ENCODE peak calls at places on chromosomes 7 and 10, in six cellular contexts. U, O, P, H, R and A are unnamed samples.

GRCh38 chr7:572013-572667 is 52.5 kb upstream of the PDGFA start:
- DNase-seq in U (no peak), O (no peak), P (no peak), H (no peak), R (no peak), A (peak; percentile 60)

GRCh38 chr10:110420401-110421193 is 77.1 kb upstream of the DUSP5 start:
- DNase-seq in U (no peak), O (no peak), P (peak; percentile 63), H (no peak), R (no peak), A (no peak)

GRCh38 chr10:7409732-7410168 is 1.1 kb downstream of the SFMBT2 start:
- DNase-seq in U (no peak), O (no peak), P (no peak), H (no peak), R (no peak), A (no peak)

GRCh38 chr7:36272567-36273269 is 116.9 kb upstream of the ANLN start:
- DNase-seq in U (no peak), O (no peak), P (no peak), H (no peak), R (no peak), A (no peak)

GRCh38 chr10:32972454-32972853 is 14.4 kb upstream of the ITGB1 start:
- DNase-seq in U (no peak), O (no peak), P (no peak), H (no peak), R (no peak), A (no peak)

GRCh38 chr7:132280335-132280734 is 295.9 kb downstream of the PLXNA4 start:
- DNase-seq in U (no peak), O (no peak), P (no peak), H (no peak), R (no peak), A (no peak)

GRCh38 chr10:79434816-79435215 is 10.6 kb downstream of the ZCCHC24 start:
- DNase-seq in U (no peak), O (no peak), P (no peak), H (no peak), R (no peak), A (no peak)

GRCh38 chr7:45888993-45889366 is 692 bp downstream of the IGFBP1 start:
- DNase-seq in U (no peak), O (no peak), P (no peak), H (peak; percentile 51), R (no peak), A (peak; percentile 60)

GRCh38 chr10:3566627-3567026 is 218.4 kb downstream of the KLF6 start:
- DNase-seq in U (no peak), O (no peak), P (no peak), H (no peak), R (no peak), A (no peak)

GRCh38 chr10:90959826-90960225 is 38.9 kb upstream of the ANKRD1 start:
- DNase-seq in U (no peak), O (no peak), P (no peak), H (no peak), R (no peak), A (no peak)

GRCh38 chr10:14604181-14605142 is 170.2 kb downstream of the FAM107B start:
- DNase-seq in U (peak; percentile 86), O (peak; percentile 18), P (peak; percentile 89), H (peak; percentile 45), R (peak; percentile 39), A (peak; percentile 94)

GRCh38 chr10:113069595-113069994 is 119.5 kb downstream of the TCF7L2 start:
- DNase-seq in U (no peak), O (peak; percentile 65), P (no peak), H (no peak), R (no peak), A (no peak)
- H3K4me1 ChIP-seq in U (peaks cover 52% of the 10 kb centered on the region), O (peaks cover 94% of the 10 kb centered on the region), P (peaks cover 4% of the 10 kb centered on the region), H (peaks cover 4% of the 10 kb centered on the region), R (no peaks in the 10 kb centered on the region), A (peaks cover 7% of the 10 kb centered on the region)

DNA sequence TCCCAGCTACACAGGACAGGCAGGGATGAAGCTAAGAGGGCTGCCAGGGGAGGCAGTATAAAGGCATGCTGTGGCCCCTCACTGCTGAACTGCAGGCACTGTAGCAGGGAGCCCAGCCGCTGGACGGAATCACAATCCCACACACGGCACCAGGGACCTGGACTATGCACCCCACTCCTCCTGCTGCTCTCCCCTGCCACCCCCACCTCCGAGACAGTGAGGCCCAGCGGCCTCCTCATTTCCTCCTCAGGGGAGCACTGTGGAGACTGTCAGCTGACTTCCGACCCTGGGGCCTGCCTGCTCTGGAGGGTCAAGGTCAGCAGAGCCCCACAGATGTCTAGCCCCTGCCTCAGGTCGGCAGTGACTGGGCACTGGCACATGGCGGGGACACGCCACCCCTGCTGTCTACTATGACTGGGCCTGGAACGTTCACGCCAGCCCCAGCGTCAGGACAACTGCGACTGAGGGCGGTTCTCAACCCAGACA is 92.7 kb downstream of the FAM53B start:
- DNase-seq in U (no peak), O (no peak), P (no peak), H (no peak), R (no peak), A (no peak)
- H3K4me1 ChIP-seq in U (peaks cover 58% of the 10 kb centered on the region), O (peaks cover 23% of the 10 kb centered on the region), P (peaks cover 15% of the 10 kb centered on the region), H (peaks cover 6% of the 10 kb centered on the region), R (peaks cover 94% of the 10 kb centered on the region), A (peaks cover 55% of the 10 kb centered on the region)

GRCh38 chr7:18552943-18553584 is 57.5 kb downstream of the HDAC9 start:
- DNase-seq in U (no peak), O (no peak), P (no peak), H (no peak), R (no peak), A (no peak)
- H3K4me1 ChIP-seq in U (peaks cover 18% of the 10 kb centered on the region), O (no peaks in the 10 kb centered on the region), P (no peaks in the 10 kb centered on the region), H (peaks cover 3% of the 10 kb centered on the region), R (no peaks in the 10 kb centered on the region), A (no peaks in the 10 kb centered on the region)

DNA sequence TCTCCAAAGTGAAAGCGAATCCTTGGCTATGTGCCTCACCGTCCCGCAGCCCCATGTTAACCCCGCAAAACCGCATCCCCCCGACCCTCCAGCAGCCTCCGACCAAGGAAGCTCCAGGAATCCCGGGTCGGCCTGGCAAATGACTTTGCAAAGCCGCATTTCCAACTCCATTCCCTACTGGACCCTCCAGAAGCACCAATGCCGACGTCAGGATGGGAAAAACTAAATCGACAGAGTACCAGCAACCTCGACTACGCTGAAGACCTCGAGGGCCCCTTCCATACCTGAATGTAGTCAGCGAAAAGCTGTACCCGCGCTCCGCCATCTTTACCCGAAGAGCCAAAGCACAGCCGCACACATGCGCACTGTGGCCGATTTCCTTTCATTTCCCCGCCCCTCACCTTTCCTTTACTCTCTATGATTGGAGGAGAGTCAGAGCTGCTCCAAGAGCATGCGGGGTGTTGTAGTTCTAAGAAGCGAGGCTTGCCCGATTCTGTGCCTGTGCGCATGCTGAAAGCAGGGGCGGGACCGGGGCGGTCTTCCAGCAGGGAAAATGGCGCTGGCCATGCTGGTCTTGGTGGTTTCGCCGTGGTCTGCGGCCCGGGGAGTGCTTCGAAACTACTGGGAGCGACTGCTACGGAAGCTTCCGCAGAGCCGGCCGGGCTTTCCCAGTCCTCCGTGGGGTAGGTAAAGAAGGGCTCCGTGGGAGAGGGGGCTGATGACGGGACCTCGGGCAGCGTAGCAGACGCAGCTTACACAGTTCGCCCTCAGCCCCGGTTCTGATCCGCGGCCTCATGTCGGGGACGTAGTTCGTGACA is at the start of the genes MRPL32 and PSMA2:
- DNase-seq in U (peak; percentile 95), O (peak; percentile 95), P (peak; percentile 98), H (peak; percentile 97), R (peak; percentile 90), A (peak; percentile 97)
- H3K4me1 ChIP-seq in U (peaks cover 55% of the 10 kb centered on the region), O (peaks cover 26% of the 10 kb centered on the region), P (no peaks in the 10 kb centered on the region), H (no peaks in the 10 kb centered on the region), R (peaks cover 45% of the 10 kb centered on the region), A (peaks cover 5% of the 10 kb centered on the region)

GRCh38 chr7:116356333-116356965 is 143.1 kb upstream of the CAV2 start:
- DNase-seq in U (no peak), O (no peak), P (no peak), H (no peak), R (no peak), A (no peak)

GRCh38 chr7:116355423-116355765 is 144.1 kb upstream of the CAV2 start:
- DNase-seq in U (no peak), O (no peak), P (no peak), H (no peak), R (no peak), A (no peak)

GRCh38 chr7:116357776-116358670 is 141.5 kb upstream of the CAV2 start:
- DNase-seq in U (no peak), O (no peak), P (no peak), H (no peak), R (no peak), A (no peak)

GRCh38 chr7:116354546-116355422 is 144.4 kb downstream of the TES start:
- DNase-seq in U (peak; percentile 28), O (peak; percentile 96), P (peak; percentile 51), H (peak; percentile 42), R (no peak), A (peak; percentile 75)

DNA sequence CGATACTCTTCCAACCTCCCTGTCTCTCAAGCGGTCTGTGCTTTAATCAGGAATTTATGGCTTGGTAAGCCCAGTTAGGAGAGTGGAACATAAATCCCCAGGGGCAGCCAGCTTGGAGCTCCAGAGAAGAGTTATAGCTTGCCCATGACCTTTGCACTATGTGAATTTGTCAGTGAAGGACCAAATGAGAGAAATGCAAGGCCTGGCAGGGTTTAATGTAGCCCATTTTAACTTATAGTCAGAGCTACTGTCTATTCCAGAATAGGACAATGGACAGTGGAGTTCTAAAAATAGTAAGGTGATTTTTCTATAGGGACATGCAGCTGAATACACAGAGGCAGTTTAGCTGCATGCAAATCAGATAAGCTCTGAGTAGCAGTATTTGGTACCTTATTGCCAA is 142.6 kb upstream of the CAV2 start:
- DNase-seq in U (no peak), O (no peak), P (no peak), H (no peak), R (no peak), A (no peak)
- H3K4me1 ChIP-seq in U (peaks cover 37% of the 10 kb centered on the region), O (peaks cover 66% of the 10 kb centered on the region), P (no peaks in the 10 kb centered on the region), H (no peaks in the 10 kb centered on the region), R (no peaks in the 10 kb centered on the region), A (peaks cover 2% of the 10 kb centered on the region)